ENCODE peak calls at places on chromosomes 11 and 22, in eight cellular contexts. L is psoas muscle, S is AG04450, H is K562, T is breast epithelium, G is MCF 10A, Y is tibial nerve, A is Calu3. Q is an unnamed sample.

GRCh38 chr11:62621567-62622470 is at the start of gene B3GAT3:
- DNase-seq in L (peak; percentile 99), S (peak; percentile 96), H (peak; percentile 98), T (peak; percentile 99), G (peak; percentile 98), Y (peak; percentile 96), A (peak; percentile 99), Q (peak; percentile 93)

GRCh38 chr11:69377953-69378302 is 84.0 kb downstream of the MYEOV start:
- DNase-seq in L (no peak), S (no peak), H (no peak), T (no peak), G (no peak), Y (no peak), A (no peak), Q (no peak)

GRCh38 chr22:44033287-44033686 is 9.2 kb downstream of the PARVB start:
- DNase-seq in L (no peak), S (no peak), H (no peak), T (no peak), G (no peak), Y (no peak), A (no peak), Q (no peak)

GRCh38 chr11:65504671-65505433 is 6.0 kb downstream of the MALAT1 start:
- DNase-seq in L (no peak), S (no peak), H (peak; percentile 12), T (no peak), G (no peak), Y (no peak), A (no peak), Q (no peak)

GRCh38 chr11:283405-284080 is 5.3 kb downstream of the NLRP6 start:
- DNase-seq in L (no peak), S (no peak), H (no peak), T (no peak), G (peak; percentile 36), Y (peak; percentile 2), A (no peak), Q (no peak)

GRCh38 chr11:22491826-22492225 is 133.8 kb downstream of the FANCF start:
- DNase-seq in L (no peak), S (no peak), H (no peak), T (no peak), G (no peak), Y (no peak), A (peak; percentile 18), Q (no peak)

GRCh38 chr11:30254307-30255298 is 23.8 kb downstream of the FSHB start:
- DNase-seq in L (no peak), S (no peak), H (no peak), T (no peak), G (no peak), Y (no peak), A (no peak), Q (no peak)

GRCh38 chr11:40186401-40187091 is 1272.9 kb downstream of the LRRC4C start:
- DNase-seq in L (no peak), S (no peak), H (no peak), T (peak; percentile 25), G (no peak), Y (no peak), A (no peak), Q (no peak)

GRCh38 chr22:36900225-36900624 is 13.2 kb upstream of the CSF2RB start:
- DNase-seq in L (no peak), S (no peak), H (no peak), T (no peak), G (no peak), Y (no peak), A (no peak), Q (no peak)

GRCh38 chr22:49062155-49063039 is 765.3 kb downstream of the BRD1 start:
- DNase-seq in L (no peak), S (no peak), H (no peak), T (no peak), G (no peak), Y (no peak), A (no peak), Q (no peak)

GRCh38 chr11:17898782-17899181 is 114.1 kb downstream of the SERGEF start:
- DNase-seq in L (no peak), S (no peak), H (no peak), T (no peak), G (peak; percentile 29), Y (no peak), A (no peak), Q (no peak)

GRCh38 chr11:72583616-72584292 is 90.5 kb downstream of the PDE2A start:
- DNase-seq in L (no peak), S (no peak), H (no peak), T (no peak), G (no peak), Y (no peak), A (no peak), Q (no peak)

GRCh38 chr11:12600829-12601228 is 73.4 kb upstream of the TEAD1 start:
- DNase-seq in L (no peak), S (no peak), H (no peak), T (no peak), G (no peak), Y (no peak), A (no peak), Q (no peak)

GRCh38 chr11:72394456-72394855 is 39.9 kb downstream of the CLPB start:
- DNase-seq in L (no peak), S (no peak), H (no peak), T (no peak), G (no peak), Y (no peak), A (no peak), Q (no peak)

GRCh38 chr22:42320463-42321416 is 50.3 kb upstream of the TCF20 start:
- DNase-seq in L (no peak), S (no peak), H (no peak), T (no peak), G (no peak), Y (no peak), A (no peak), Q (no peak)

GRCh38 chr11:120372296-120372695 is 36.1 kb downstream of the ARHGEF12 start:
- DNase-seq in L (no peak), S (no peak), H (no peak), T (no peak), G (no peak), Y (no peak), A (no peak), Q (no peak)

DNA sequence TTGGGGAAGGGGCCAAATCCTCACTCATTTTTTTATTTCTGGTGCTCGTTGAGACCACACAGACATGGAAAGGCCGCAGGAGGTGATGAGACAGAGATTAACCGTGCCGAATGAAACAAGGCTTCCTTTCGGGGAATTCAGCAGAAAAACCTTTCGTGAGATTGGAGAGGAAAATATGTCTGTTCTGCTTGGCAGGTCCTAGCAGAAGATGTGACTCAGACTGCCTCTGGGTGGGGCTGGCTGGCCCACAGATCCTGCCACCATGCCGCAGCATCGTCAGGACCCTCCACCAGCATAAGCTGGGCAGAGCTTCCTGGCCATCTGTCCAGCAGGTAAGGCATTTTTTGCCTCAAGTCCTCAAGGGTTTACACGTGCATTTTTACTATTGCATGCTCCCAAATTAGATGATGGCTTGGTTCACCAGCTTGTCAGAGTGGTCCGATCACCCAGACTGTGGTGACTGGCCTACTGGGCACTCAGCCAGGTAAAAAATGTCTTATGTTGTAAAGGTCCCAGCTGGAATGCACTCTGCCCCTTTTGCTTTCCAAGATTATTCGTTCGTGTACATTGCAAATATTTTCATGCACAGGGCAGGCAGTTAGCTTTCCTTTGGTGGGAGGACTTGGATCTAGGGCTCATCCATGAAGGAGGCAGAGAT is 1.5 kb downstream of the DDB2 start:
- DNase-seq in L (peak; percentile 46), S (no peak), H (peak; percentile 25), T (no peak), G (peak; percentile 85), Y (no peak), A (peak; percentile 73), Q (no peak)
- TF ChIP-seq CTCF in L (no peak), S (no peak), H (no peak), T (no peak), G (no peak), Y (no peak), A (no peak), Q (no peak)

GRCh38 chr11:26901162-26901561 is 92.8 kb upstream of the FIBIN start:
- DNase-seq in L (no peak), S (no peak), H (no peak), T (no peak), G (no peak), Y (no peak), A (no peak), Q (no peak)
- TF ChIP-seq CTCF in L (no peak), S (no peak), H (no peak), T (no peak), G (no peak), Y (no peak), A (no peak), Q (no peak)

GRCh38 chr22:22452996-22453686 is 55.4 kb downstream of the ZNF280B start:
- DNase-seq in L (no peak), S (no peak), H (no peak), T (no peak), G (no peak), Y (no peak), A (no peak), Q (no peak)

GRCh38 chr22:22449819-22450218 is 58.7 kb downstream of the ZNF280B start:
- DNase-seq in L (no peak), S (no peak), H (no peak), T (no peak), G (no peak), Y (no peak), A (no peak), Q (no peak)

GRCh38 chr22:22452211-22452610 is 56.3 kb downstream of the ZNF280B start:
- DNase-seq in L (no peak), S (no peak), H (no peak), T (no peak), G (no peak), Y (no peak), A (no peak), Q (no peak)

GRCh38 chr22:22446527-22446926 is 62.0 kb downstream of the ZNF280B start:
- DNase-seq in L (no peak), S (no peak), H (no peak), T (no peak), G (peak; percentile 11), Y (no peak), A (no peak), Q (no peak)

DNA sequence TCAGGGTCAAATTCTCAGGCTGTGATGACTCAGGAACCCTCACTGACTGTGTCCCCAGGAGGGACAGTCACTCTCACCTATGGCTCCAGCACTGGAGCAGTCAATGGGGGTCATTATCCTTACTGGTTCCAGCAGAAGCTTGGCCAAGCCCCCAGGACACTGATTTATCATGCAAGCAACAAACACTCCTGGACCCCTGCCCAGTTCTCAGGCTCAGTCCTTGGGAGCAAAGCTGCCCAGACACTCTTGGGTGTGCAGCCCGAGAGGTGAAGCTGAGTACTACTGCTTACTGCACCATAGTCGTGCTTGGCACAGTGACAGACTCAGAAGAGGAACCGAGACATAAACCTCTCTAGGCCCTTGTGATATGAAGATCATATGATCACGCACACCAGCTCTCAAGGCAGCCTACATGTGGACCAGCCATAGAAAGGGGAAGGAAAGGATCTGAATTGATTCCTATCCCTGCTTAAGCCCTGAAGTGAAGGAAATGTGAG is 58.2 kb downstream of the ZNF280B start:
- DNase-seq in L (no peak), S (no peak), H (no peak), T (no peak), G (no peak), Y (peak; percentile 14), A (no peak), Q (no peak)
- TF ChIP-seq CTCF in L (no peak), S (no peak), H (no peak), T (no peak), G (no peak), Y (no peak), A (no peak), Q (no peak)

DNA sequence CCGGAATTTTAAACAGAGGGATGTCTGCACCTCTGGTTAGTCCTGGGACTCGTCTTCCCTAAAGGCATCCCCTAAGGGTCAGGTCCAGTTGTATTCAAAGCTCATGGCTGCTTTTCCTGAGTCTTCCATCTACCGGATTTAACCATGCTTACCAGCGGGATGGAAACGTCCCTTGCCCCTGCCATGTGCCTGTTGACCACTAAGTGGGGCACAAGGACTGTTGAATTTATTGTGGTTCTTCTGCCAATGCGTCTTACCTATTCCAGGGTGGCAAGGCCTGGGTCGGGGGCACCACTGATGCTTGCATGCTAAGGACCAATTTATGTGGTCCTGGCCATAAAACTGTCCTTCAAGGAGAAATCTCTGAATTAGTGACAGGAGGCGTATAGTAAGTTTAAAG is 25.6 kb downstream of the ANKRD42 start:
- DNase-seq in L (no peak), S (no peak), H (no peak), T (no peak), G (peak; percentile 25), Y (no peak), A (peak; percentile 18), Q (peak; percentile 31)
- TF ChIP-seq CTCF in L (peak; percentile 9), S (peak; percentile 34), H (peak; percentile 47), T (no peak), G (no peak), Y (no peak), A (peak; percentile 21), Q (no peak)